ENCODE peak calls at places on chromosome 20, in ten cellular contexts. V is adrenal gland, H is endodermal cell, Z is mammary epithelial cell, I is spleen, J is GM23338, L is heart right ventricle, Q is neural progenitor cell, T is lower lobe of right lung, C is body of pancreas. O is an unnamed sample.

GRCh38 chr20:46108435-46108841 is 9.7 kb upstream of the CD40 start:
- DNase-seq in V (no peak), H (no peak), Z (no peak), I (no peak), J (no peak), L (no peak), Q (no peak), T (no peak), C (no peak), O (no peak)

GRCh38 chr20:48544402-48545333 is 283.1 kb downstream of the PREX1 start:
- DNase-seq in V (no peak), H (peak; percentile 47), Z (no peak), I (no peak), J (no peak), L (no peak), Q (no peak), T (no peak), C (no peak), O (no peak)

GRCh38 chr20:23661002-23661429 is 23.3 kb upstream of the CST3 start:
- DNase-seq in V (no peak), H (peak; percentile 29), Z (no peak), I (no peak), J (no peak), L (no peak), Q (no peak), T (no peak), C (no peak), O (no peak)

GRCh38 chr20:50895111-50895830 is 36.0 kb downstream of the ADNP start:
- DNase-seq in V (no peak), H (no peak), Z (no peak), I (peak; percentile 37), J (no peak), L (no peak), Q (no peak), T (no peak), C (no peak), O (no peak)

GRCh38 chr20:32213870-32214269 is 6.2 kb downstream of the POFUT1 start:
- DNase-seq in V (no peak), H (no peak), Z (no peak), I (no peak), J (no peak), L (no peak), Q (no peak), T (no peak), C (no peak), O (no peak)

GRCh38 chr20:39876974-39877615 is 811.9 kb downstream of the MAFB start:
- DNase-seq in V (no peak), H (no peak), Z (no peak), I (no peak), J (no peak), L (no peak), Q (no peak), T (no peak), C (peak; percentile 25), O (no peak)

GRCh38 chr20:14051454-14051853 is 56.1 kb downstream of the MACROD2 start:
- DNase-seq in V (no peak), H (no peak), Z (no peak), I (no peak), J (no peak), L (no peak), Q (no peak), T (no peak), C (no peak), O (no peak)

GRCh38 chr20:64177420-64177783 is 13.2 kb downstream of the MYT1 start:
- DNase-seq in V (no peak), H (no peak), Z (no peak), I (no peak), J (no peak), L (no peak), Q (no peak), T (peak; percentile 20), C (no peak), O (no peak)

GRCh38 chr20:24547967-24548366 is 78.5 kb downstream of the SYNDIG1 start:
- DNase-seq in V (no peak), H (no peak), Z (no peak), I (no peak), J (no peak), L (no peak), Q (no peak), T (no peak), C (no peak), O (no peak)

GRCh38 chr20:44969320-44969879 is 3.1 kb downstream of the STK4 start:
- DNase-seq in V (no peak), H (no peak), Z (no peak), I (no peak), J (no peak), L (no peak), Q (no peak), T (no peak), C (no peak), O (no peak)

GRCh38 chr20:44910690-44911262 is 916 bp downstream of the PABPC1L start:
- DNase-seq in V (no peak), H (peak; percentile 74), Z (no peak), I (no peak), J (peak; percentile 45), L (no peak), Q (peak; percentile 31), T (no peak), C (no peak), O (no peak)

GRCh38 chr20:25230177-25230831 is 17.6 kb upstream of the PYGB start:
- DNase-seq in V (no peak), H (no peak), Z (no peak), I (peak; percentile 60), J (no peak), L (no peak), Q (no peak), T (no peak), C (no peak), O (no peak)

GRCh38 chr20:53427951-53428350 is 165.7 kb downstream of the ZNF217 start:
- DNase-seq in V (no peak), H (no peak), Z (no peak), I (no peak), J (no peak), L (no peak), Q (no peak), T (no peak), C (no peak), O (no peak)

GRCh38 chr20:53423587-53424146 is 170.0 kb downstream of the ZNF217 start:
- DNase-seq in V (no peak), H (no peak), Z (no peak), I (no peak), J (no peak), L (no peak), Q (no peak), T (no peak), C (no peak), O (no peak)

GRCh38 chr20:53422039-53422438 is 171.6 kb downstream of the ZNF217 start:
- DNase-seq in V (no peak), H (no peak), Z (no peak), I (no peak), J (no peak), L (no peak), Q (no peak), T (no peak), C (no peak), O (no peak)

GRCh38 chr20:53425930-53426329 is 167.7 kb downstream of the ZNF217 start:
- DNase-seq in V (no peak), H (no peak), Z (no peak), I (no peak), J (no peak), L (no peak), Q (no peak), T (no peak), C (no peak), O (no peak)

DNA sequence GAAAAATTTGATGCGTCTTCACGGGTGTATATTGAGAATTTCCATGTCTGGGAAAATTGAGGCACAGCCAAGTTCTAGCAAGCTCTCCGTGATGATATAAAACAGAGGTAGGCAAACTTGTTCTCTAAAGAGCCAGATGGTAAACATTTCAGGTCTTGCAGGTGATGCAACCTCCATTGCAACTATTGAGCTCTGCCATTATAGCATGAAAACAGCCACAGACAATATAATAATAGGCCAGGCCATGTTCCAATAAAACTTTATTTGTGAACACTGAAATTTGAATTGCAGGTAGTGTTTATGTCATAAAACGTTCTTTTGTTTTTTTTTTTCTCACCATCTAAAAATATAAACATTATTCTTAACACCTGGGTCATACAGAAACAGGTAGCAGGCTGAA is 168.2 kb downstream of the ZNF217 start:
- DNase-seq in V (no peak), H (no peak), Z (no peak), I (no peak), J (no peak), L (no peak), Q (no peak), T (no peak), C (no peak), O (no peak)
- H3K27ac ChIP-seq in V (no peak overlapping the region), H (no peak overlapping the region), Z (no peak overlapping the region), I (no peak overlapping the region), J (no peak overlapping the region), L (no peak overlapping the region), Q (no peak overlapping the region), T (no peak overlapping the region), C (no peak overlapping the region), O (no peak overlapping the region)

GRCh38 chr20:3547906-3548305 is 77.1 kb downstream of the ATRN start:
- DNase-seq in V (no peak), H (no peak), Z (no peak), I (no peak), J (no peak), L (no peak), Q (no peak), T (no peak), C (no peak), O (no peak)
- H3K4me1 ChIP-seq in V (no peaks in the 10 kb centered on the region), H (no peaks in the 10 kb centered on the region), Z (peaks cover 43% of the 10 kb centered on the region), I (no peaks in the 10 kb centered on the region), J (no peaks in the 10 kb centered on the region), L (no peaks in the 10 kb centered on the region), Q (no peaks in the 10 kb centered on the region), T (no peaks in the 10 kb centered on the region), C (peaks cover 55% of the 10 kb centered on the region), O (no peaks in the 10 kb centered on the region)

DNA sequence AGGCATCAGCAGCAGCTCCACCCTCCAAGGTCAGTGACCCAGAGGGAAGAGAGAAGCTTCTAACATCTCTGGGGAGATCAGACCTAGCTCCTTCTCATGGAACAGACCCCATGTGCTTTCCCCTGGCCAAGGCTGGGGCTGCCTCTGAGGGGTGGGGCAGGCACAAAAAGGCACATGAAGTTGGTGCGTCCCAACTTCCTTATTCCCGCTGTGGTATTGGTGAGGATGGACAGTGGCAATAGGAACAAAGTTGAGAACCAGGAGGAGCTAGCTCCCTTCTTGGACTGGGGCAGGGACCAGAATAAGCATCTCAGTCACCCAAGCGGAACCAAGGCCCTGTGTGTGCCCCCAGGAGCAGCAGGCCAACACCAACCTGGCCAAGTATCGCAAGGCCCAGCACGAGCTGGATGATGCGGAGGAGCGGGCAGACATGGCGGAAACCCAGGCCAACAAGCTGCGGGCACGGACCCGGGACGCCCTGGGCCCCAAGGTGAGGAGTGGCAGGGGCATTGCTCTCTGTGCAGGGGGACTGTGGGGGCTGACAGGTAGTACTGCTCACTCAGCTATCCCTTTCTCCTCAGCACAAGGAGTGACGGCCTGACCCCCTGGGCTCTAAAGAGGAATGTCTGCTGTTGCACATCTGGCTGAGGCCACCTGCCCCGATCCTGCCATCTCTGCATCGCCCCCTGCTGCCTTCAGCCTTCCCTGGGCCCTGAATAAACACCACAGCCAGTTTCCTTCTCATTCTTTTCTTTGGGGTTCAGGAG is 46.1 kb downstream of the MYH7B start:
- DNase-seq in V (no peak), H (peak; percentile 74), Z (no peak), I (peak; percentile 58), J (peak; percentile 70), L (no peak), Q (peak; percentile 56), T (peak; percentile 25), C (no peak), O (peak; percentile 12)
- TF ChIP-seq CTCF in V (no peak), H (peak; percentile 74), Z (peak; percentile 36), I (no peak), J (peak; percentile 42), L (peak; percentile 12), Q (peak; percentile 47), T (no peak), C (no peak), O (no peak)

GRCh38 chr20:38298768-38299288 is 5.1 kb upstream of the BPI start:
- DNase-seq in V (no peak), H (no peak), Z (peak; percentile 16), I (peak; percentile 81), J (no peak), L (peak; percentile 75), Q (no peak), T (peak; percentile 81), C (peak; percentile 49), O (peak; percentile 79)
- H3K27ac ChIP-seq in V (no peak overlapping the region), H (peak overlapping the region; percentile 89), Z (no peak overlapping the region), I (peak overlapping the region; percentile 81), J (no peak overlapping the region), L (peak overlapping the region; percentile 78), Q (no peak overlapping the region), T (peak overlapping the region; percentile 51), C (peak overlapping the region; percentile 19), O (peak overlapping the region; percentile 80)

O was measured in left ventricle myocardium inferior.